ENCODE peak calls at places on chromosomes 3 and 15, in seven cellular contexts. Z, M, R, J, X, H and N are unnamed samples.

GRCh38 chr3:130992344-130992743 is 34.3 kb downstream of the ASTE1 start:
- DNase-seq in Z (no peak), M (no peak), R (no peak), J (no peak), X (no peak), H (no peak), N (no peak)

GRCh38 chr3:138921316-138922292 is 25.3 kb downstream of the FOXL2 start:
- DNase-seq in Z (no peak), M (peak; percentile 77), R (peak; percentile 52), J (no peak), X (peak; percentile 86), H (no peak), N (no peak)

GRCh38 chr3:139588450-139588849 is 48.9 kb upstream of the RBP1 start:
- DNase-seq in Z (peak; percentile 91), M (no peak), R (no peak), J (no peak), X (no peak), H (no peak), N (peak; percentile 63)

GRCh38 chr3:72234394-72234793 is 449.4 kb upstream of the PROK2 start:
- DNase-seq in Z (peak; percentile 26), M (peak; percentile 10), R (peak; percentile 30), J (no peak), X (peak; percentile 90), H (no peak), N (no peak)

GRCh38 chr15:32861741-32862140 is 143.9 kb downstream of the GREM1 start:
- DNase-seq in Z (peak; percentile 73), M (no peak), R (no peak), J (no peak), X (peak; percentile 59), H (no peak), N (peak; percentile 28)

GRCh38 chr3:42229942-42230688 is 35.9 kb downstream of the CCK start:
- DNase-seq in Z (peak; percentile 74), M (peak; percentile 49), R (peak; percentile 33), J (no peak), X (peak; percentile 70), H (no peak), N (peak; percentile 22)

GRCh38 chr3:62632510-62633294 is 242.5 kb downstream of the CADPS start:
- DNase-seq in Z (no peak), M (no peak), R (no peak), J (no peak), X (no peak), H (no peak), N (no peak)

GRCh38 chr3:127639173-127640030 is 10.4 kb downstream of the PODXL2 start:
- DNase-seq in Z (no peak), M (peak; percentile 41), R (no peak), J (no peak), X (no peak), H (no peak), N (no peak)

GRCh38 chr3:59839810-59840515 is 790.1 kb upstream of the CFAP20DC start:
- DNase-seq in Z (no peak), M (no peak), R (no peak), J (no peak), X (no peak), H (no peak), N (no peak)

GRCh38 chr3:196431193-196432136 is 762 bp downstream of the UBXN7 start:
- DNase-seq in Z (no peak), M (peak; percentile 37), R (no peak), J (peak; percentile 10), X (peak; percentile 69), H (no peak), N (peak; percentile 20)

GRCh38 chr15:22850055-22850454 is 11.6 kb downstream of the NIPA2 start:
- DNase-seq in Z (no peak), M (no peak), R (no peak), J (no peak), X (peak; percentile 30), H (no peak), N (no peak)

GRCh38 chr3:128489860-128490649 is 2.9 kb downstream of the GATA2 start:
- DNase-seq in Z (peak; percentile 87), M (no peak), R (no peak), J (no peak), X (peak; percentile 45), H (no peak), N (peak; percentile 67)

GRCh38 chr3:143970773-143971366 is 753 bp upstream of the DIPK2A start:
- DNase-seq in Z (peak; percentile 89), M (peak; percentile 21), R (no peak), J (peak; percentile 47), X (no peak), H (peak; percentile 18), N (peak; percentile 66)

GRCh38 chr3:182142928-182143327 is 431.2 kb downstream of the SOX2 start:
- DNase-seq in Z (no peak), M (no peak), R (no peak), J (no peak), X (no peak), H (no peak), N (no peak)

GRCh38 chr3:23942546-23942945 is 2.5 kb upstream of the NR1D2 start:
- DNase-seq in Z (no peak), M (no peak), R (no peak), J (no peak), X (no peak), H (no peak), N (no peak)

GRCh38 chr3:52715714-52716305 is 9.9 kb downstream of the SPCS1 start:
- DNase-seq in Z (peak; percentile 35), M (no peak), R (no peak), J (no peak), X (no peak), H (no peak), N (no peak)

GRCh38 chr3:123089611-123090301 is 22.9 kb downstream of the PDIA5 start:
- DNase-seq in Z (peak; percentile 45), M (no peak), R (no peak), J (no peak), X (peak; percentile 69), H (no peak), N (no peak)

GRCh38 chr3:132509506-132509905 is 87.6 kb upstream of the ACKR4 start:
- DNase-seq in Z (no peak), M (no peak), R (no peak), J (no peak), X (no peak), H (no peak), N (no peak)

GRCh38 chr15:80234883-80235282 is 17.1 kb downstream of the CTXND1 start:
- DNase-seq in Z (peak; percentile 90), M (no peak), R (no peak), J (peak; percentile 20), X (peak; percentile 50), H (no peak), N (peak; percentile 55)

GRCh38 chr15:56149071-56149470 is 94.6 kb downstream of the RFX7 start:
- DNase-seq in Z (no peak), M (no peak), R (no peak), J (no peak), X (peak; percentile 39), H (no peak), N (no peak)

GRCh38 chr3:100710355-100711198 is 1.3 kb downstream of the TFG start:
- DNase-seq in Z (peak; percentile 75), M (peak; percentile 64), R (no peak), J (peak; percentile 33), X (peak; percentile 71), H (peak; percentile 11), N (peak; percentile 58)

GRCh38 chr15:73751481-73751880 is 1.7 kb downstream of the INSYN1 start:
- DNase-seq in Z (no peak), M (no peak), R (no peak), J (no peak), X (no peak), H (no peak), N (no peak)

GRCh38 chr3:107643038-107643883 is 120.5 kb downstream of the BBX start:
- DNase-seq in Z (peak; percentile 65), M (no peak), R (no peak), J (no peak), X (no peak), H (no peak), N (no peak)

GRCh38 chr3:8730641-8731040 is 3.0 kb upstream of the CAV3 start:
- DNase-seq in Z (no peak), M (no peak), R (no peak), J (no peak), X (peak; percentile 56), H (no peak), N (no peak)

GRCh38 chr3:177772908-177773557 is 575.8 kb upstream of the TBL1XR1 start:
- DNase-seq in Z (no peak), M (no peak), R (no peak), J (no peak), X (no peak), H (no peak), N (no peak)

GRCh38 chr3:181302960-181303359 is 313.4 kb upstream of the DNAJC19 start:
- DNase-seq in Z (no peak), M (no peak), R (no peak), J (no peak), X (no peak), H (no peak), N (no peak)

GRCh38 chr3:186544281-186544680 is at the start of gene CRYGS:
- DNase-seq in Z (no peak), M (no peak), R (no peak), J (no peak), X (no peak), H (no peak), N (no peak)

GRCh38 chr3:45946875-45947274 is 3.6 kb downstream of the CXCR6 start:
- DNase-seq in Z (no peak), M (no peak), R (no peak), J (no peak), X (no peak), H (no peak), N (no peak)

GRCh38 chr3:42572278-42572677 is 9.5 kb downstream of the SEC22C start:
- DNase-seq in Z (peak; percentile 92), M (peak; percentile 46), R (no peak), J (no peak), X (peak; percentile 45), H (no peak), N (peak; percentile 51)

GRCh38 chr3:159158213-159158612 is 356.4 kb downstream of the MFSD1 start:
- DNase-seq in Z (no peak), M (peak; percentile 13), R (no peak), J (no peak), X (no peak), H (no peak), N (no peak)

GRCh38 chr3:129001101-129001816 is at the start of gene EFCC1:
- DNase-seq in Z (peak; percentile 86), M (no peak), R (no peak), J (no peak), X (peak; percentile 37), H (no peak), N (no peak)

GRCh38 chr3:53142986-53143385 is 12.8 kb upstream of the RFT1 start:
- DNase-seq in Z (no peak), M (no peak), R (no peak), J (no peak), X (no peak), H (no peak), N (no peak)

GRCh38 chr3:69558912-69559311 is 173.0 kb upstream of the FRMD4B start:
- DNase-seq in Z (no peak), M (peak; percentile 1), R (no peak), J (no peak), X (peak; percentile 91), H (no peak), N (no peak)

GRCh38 chr15:100765458-100766224 is 114.0 kb upstream of the ALDH1A3 start:
- DNase-seq in Z (peak; percentile 39), M (no peak), R (no peak), J (no peak), X (no peak), H (no peak), N (no peak)

GRCh38 chr3:97821413-97821809 is 400 bp upstream of the CRYBG3 start:
- DNase-seq in Z (peak; percentile 82), M (peak; percentile 13), R (no peak), J (peak; percentile 41), X (no peak), H (no peak), N (peak; percentile 55)

GRCh38 chr3:152287898-152288576 is 19.3 kb downstream of the MBNL1 start:
- DNase-seq in Z (no peak), M (peak; percentile 51), R (no peak), J (no peak), X (no peak), H (no peak), N (no peak)

GRCh38 chr3:30042274-30042859 is 564.0 kb upstream of the TGFBR2 start:
- DNase-seq in Z (peak; percentile 85), M (peak; percentile 28), R (peak; percentile 49), J (peak; percentile 38), X (peak; percentile 87), H (peak; percentile 29), N (peak; percentile 62)

GRCh38 chr3:80999481-80999880 is 762.0 kb downstream of the GBE1 start:
- DNase-seq in Z (no peak), M (no peak), R (no peak), J (no peak), X (no peak), H (no peak), N (no peak)